ENCODE peak calls at places on chromosome 19, in ten cellular contexts. One of them, this sample, is unnamed.

GRCh38 chr19:23318143-23318542 is 67.9 kb upstream of the ZNF724 start:
- DNase-seq in stimulated activated CD4-positive, alpha-beta T cell treated with anti-CD3 and anti-CD28 coated beads, Interleukin-1b, Interleukin-23, amount 100 ng/mL, for 1 hour: no peak
- DNase-seq in HFFc6: no peak
- DNase-seq in left ventricle myocardium inferior: no peak
- DNase-seq in hypothalamus: no peak
- DNase-seq in IMR-90: peak; percentile 10
- DNase-seq in T-helper 9 cell: no peak
- DNase-seq in KBM-7: no peak
- DNase-seq in cardiac muscle cell: no peak
- DNase-seq in cardiac fibroblast: peak; percentile 35
- DNase-seq in this sample: no peak

GRCh38 chr19:13022111-13022858 is 27.0 kb downstream of the NFIX start:
- DNase-seq in stimulated activated CD4-positive, alpha-beta T cell treated with anti-CD3 and anti-CD28 coated beads, Interleukin-1b, Interleukin-23, amount 100 ng/mL, for 1 hour: no peak
- DNase-seq in HFFc6: peak; percentile 37
- DNase-seq in left ventricle myocardium inferior: peak; percentile 45
- DNase-seq in hypothalamus: no peak
- DNase-seq in IMR-90: peak; percentile 76
- DNase-seq in T-helper 9 cell: no peak
- DNase-seq in KBM-7: peak; percentile 11
- DNase-seq in cardiac muscle cell: no peak
- DNase-seq in cardiac fibroblast: peak; percentile 51
- DNase-seq in this sample: peak; percentile 65

GRCh38 chr19:46380690-46381089 is 32.7 kb downstream of the CCDC8 start:
- DNase-seq in stimulated activated CD4-positive, alpha-beta T cell treated with anti-CD3 and anti-CD28 coated beads, Interleukin-1b, Interleukin-23, amount 100 ng/mL, for 1 hour: no peak
- DNase-seq in HFFc6: no peak
- DNase-seq in left ventricle myocardium inferior: no peak
- DNase-seq in hypothalamus: no peak
- DNase-seq in IMR-90: no peak
- DNase-seq in T-helper 9 cell: no peak
- DNase-seq in KBM-7: no peak
- DNase-seq in cardiac muscle cell: no peak
- DNase-seq in cardiac fibroblast: no peak
- DNase-seq in this sample: no peak

GRCh38 chr19:48728882-48729645 is 9.5 kb upstream of the MAMSTR start:
- DNase-seq in stimulated activated CD4-positive, alpha-beta T cell treated with anti-CD3 and anti-CD28 coated beads, Interleukin-1b, Interleukin-23, amount 100 ng/mL, for 1 hour: no peak
- DNase-seq in HFFc6: no peak
- DNase-seq in left ventricle myocardium inferior: no peak
- DNase-seq in hypothalamus: no peak
- DNase-seq in IMR-90: no peak
- DNase-seq in T-helper 9 cell: no peak
- DNase-seq in KBM-7: no peak
- DNase-seq in cardiac muscle cell: no peak
- DNase-seq in cardiac fibroblast: peak; percentile 20
- DNase-seq in this sample: no peak

GRCh38 chr19:48400018-48400742 is 6.7 kb downstream of the GRIN2D start:
- DNase-seq in stimulated activated CD4-positive, alpha-beta T cell treated with anti-CD3 and anti-CD28 coated beads, Interleukin-1b, Interleukin-23, amount 100 ng/mL, for 1 hour: no peak
- DNase-seq in HFFc6: peak; percentile 77
- DNase-seq in left ventricle myocardium inferior: peak; percentile 53
- DNase-seq in hypothalamus: no peak
- DNase-seq in IMR-90: peak; percentile 55
- DNase-seq in T-helper 9 cell: no peak
- DNase-seq in KBM-7: no peak
- DNase-seq in cardiac muscle cell: peak; percentile 58
- DNase-seq in cardiac fibroblast: peak; percentile 91
- DNase-seq in this sample: no peak

GRCh38 chr19:44645407-44646048 is 1.8 kb downstream of the PVR start:
- DNase-seq in stimulated activated CD4-positive, alpha-beta T cell treated with anti-CD3 and anti-CD28 coated beads, Interleukin-1b, Interleukin-23, amount 100 ng/mL, for 1 hour: no peak
- DNase-seq in HFFc6: no peak
- DNase-seq in left ventricle myocardium inferior: no peak
- DNase-seq in hypothalamus: no peak
- DNase-seq in IMR-90: no peak
- DNase-seq in T-helper 9 cell: no peak
- DNase-seq in KBM-7: peak; percentile 29
- DNase-seq in cardiac muscle cell: no peak
- DNase-seq in cardiac fibroblast: no peak
- DNase-seq in this sample: no peak

GRCh38 chr19:45864629-45865082 is 530 bp downstream of the FOXA3 start:
- DNase-seq in stimulated activated CD4-positive, alpha-beta T cell treated with anti-CD3 and anti-CD28 coated beads, Interleukin-1b, Interleukin-23, amount 100 ng/mL, for 1 hour: no peak
- DNase-seq in HFFc6: no peak
- DNase-seq in left ventricle myocardium inferior: no peak
- DNase-seq in hypothalamus: no peak
- DNase-seq in IMR-90: no peak
- DNase-seq in T-helper 9 cell: no peak
- DNase-seq in KBM-7: no peak
- DNase-seq in cardiac muscle cell: no peak
- DNase-seq in cardiac fibroblast: no peak
- DNase-seq in this sample: no peak

GRCh38 chr19:16274466-16274865 is 50.2 kb upstream of the KLF2 start:
- DNase-seq in stimulated activated CD4-positive, alpha-beta T cell treated with anti-CD3 and anti-CD28 coated beads, Interleukin-1b, Interleukin-23, amount 100 ng/mL, for 1 hour: no peak
- DNase-seq in HFFc6: no peak
- DNase-seq in left ventricle myocardium inferior: no peak
- DNase-seq in hypothalamus: no peak
- DNase-seq in IMR-90: no peak
- DNase-seq in T-helper 9 cell: no peak
- DNase-seq in KBM-7: peak; percentile 87
- DNase-seq in cardiac muscle cell: no peak
- DNase-seq in cardiac fibroblast: peak; percentile 45
- DNase-seq in this sample: no peak

GRCh38 chr19:12198136-12198535 is 35.2 kb downstream of the ZNF136 start:
- DNase-seq in stimulated activated CD4-positive, alpha-beta T cell treated with anti-CD3 and anti-CD28 coated beads, Interleukin-1b, Interleukin-23, amount 100 ng/mL, for 1 hour: no peak
- DNase-seq in HFFc6: no peak
- DNase-seq in left ventricle myocardium inferior: no peak
- DNase-seq in hypothalamus: no peak
- DNase-seq in IMR-90: no peak
- DNase-seq in T-helper 9 cell: no peak
- DNase-seq in KBM-7: no peak
- DNase-seq in cardiac muscle cell: no peak
- DNase-seq in cardiac fibroblast: no peak
- DNase-seq in this sample: no peak

GRCh38 chr19:28686741-28687140 is 526.2 kb downstream of the UQCRFS1 start:
- DNase-seq in stimulated activated CD4-positive, alpha-beta T cell treated with anti-CD3 and anti-CD28 coated beads, Interleukin-1b, Interleukin-23, amount 100 ng/mL, for 1 hour: no peak
- DNase-seq in HFFc6: no peak
- DNase-seq in left ventricle myocardium inferior: no peak
- DNase-seq in hypothalamus: no peak
- DNase-seq in IMR-90: no peak
- DNase-seq in T-helper 9 cell: no peak
- DNase-seq in KBM-7: peak; percentile 75
- DNase-seq in cardiac muscle cell: no peak
- DNase-seq in cardiac fibroblast: no peak
- DNase-seq in this sample: no peak

GRCh38 chr19:17357724-17358123 is 19.4 kb downstream of the PLVAP start:
- DNase-seq in stimulated activated CD4-positive, alpha-beta T cell treated with anti-CD3 and anti-CD28 coated beads, Interleukin-1b, Interleukin-23, amount 100 ng/mL, for 1 hour: no peak
- DNase-seq in HFFc6: no peak
- DNase-seq in left ventricle myocardium inferior: no peak
- DNase-seq in hypothalamus: no peak
- DNase-seq in IMR-90: no peak
- DNase-seq in T-helper 9 cell: no peak
- DNase-seq in KBM-7: no peak
- DNase-seq in cardiac muscle cell: no peak
- DNase-seq in cardiac fibroblast: no peak
- DNase-seq in this sample: no peak

GRCh38 chr19:19651076-19651475 is 7.6 kb upstream of the GMIP start:
- DNase-seq in stimulated activated CD4-positive, alpha-beta T cell treated with anti-CD3 and anti-CD28 coated beads, Interleukin-1b, Interleukin-23, amount 100 ng/mL, for 1 hour: no peak
- DNase-seq in HFFc6: no peak
- DNase-seq in left ventricle myocardium inferior: peak; percentile 59
- DNase-seq in hypothalamus: no peak
- DNase-seq in IMR-90: no peak
- DNase-seq in T-helper 9 cell: no peak
- DNase-seq in KBM-7: no peak
- DNase-seq in cardiac muscle cell: no peak
- DNase-seq in cardiac fibroblast: no peak
- DNase-seq in this sample: peak; percentile 19

GRCh38 chr19:18954094-18954493 is 13.1 kb upstream of the HOMER3 start:
- DNase-seq in stimulated activated CD4-positive, alpha-beta T cell treated with anti-CD3 and anti-CD28 coated beads, Interleukin-1b, Interleukin-23, amount 100 ng/mL, for 1 hour: no peak
- DNase-seq in HFFc6: no peak
- DNase-seq in left ventricle myocardium inferior: no peak
- DNase-seq in hypothalamus: no peak
- DNase-seq in IMR-90: no peak
- DNase-seq in T-helper 9 cell: no peak
- DNase-seq in KBM-7: no peak
- DNase-seq in cardiac muscle cell: no peak
- DNase-seq in cardiac fibroblast: no peak
- DNase-seq in this sample: no peak

GRCh38 chr19:2845107-2845506 is 3.8 kb downstream of the ZNF555 start:
- DNase-seq in stimulated activated CD4-positive, alpha-beta T cell treated with anti-CD3 and anti-CD28 coated beads, Interleukin-1b, Interleukin-23, amount 100 ng/mL, for 1 hour: no peak
- DNase-seq in HFFc6: no peak
- DNase-seq in left ventricle myocardium inferior: no peak
- DNase-seq in hypothalamus: no peak
- DNase-seq in IMR-90: no peak
- DNase-seq in T-helper 9 cell: no peak
- DNase-seq in KBM-7: no peak
- DNase-seq in cardiac muscle cell: no peak
- DNase-seq in cardiac fibroblast: no peak
- DNase-seq in this sample: no peak

GRCh38 chr19:11949201-11949600 is 15.6 kb upstream of the ZNF763 start:
- DNase-seq in stimulated activated CD4-positive, alpha-beta T cell treated with anti-CD3 and anti-CD28 coated beads, Interleukin-1b, Interleukin-23, amount 100 ng/mL, for 1 hour: no peak
- DNase-seq in HFFc6: no peak
- DNase-seq in left ventricle myocardium inferior: no peak
- DNase-seq in hypothalamus: no peak
- DNase-seq in IMR-90: peak; percentile 7
- DNase-seq in T-helper 9 cell: no peak
- DNase-seq in KBM-7: peak; percentile 39
- DNase-seq in cardiac muscle cell: no peak
- DNase-seq in cardiac fibroblast: peak; percentile 26
- DNase-seq in this sample: no peak

GRCh38 chr19:16051254-16052025 is 24.9 kb upstream of the TPM4 start:
- DNase-seq in stimulated activated CD4-positive, alpha-beta T cell treated with anti-CD3 and anti-CD28 coated beads, Interleukin-1b, Interleukin-23, amount 100 ng/mL, for 1 hour: no peak
- DNase-seq in HFFc6: no peak
- DNase-seq in left ventricle myocardium inferior: no peak
- DNase-seq in hypothalamus: no peak
- DNase-seq in IMR-90: no peak
- DNase-seq in T-helper 9 cell: no peak
- DNase-seq in KBM-7: peak; percentile 42
- DNase-seq in cardiac muscle cell: no peak
- DNase-seq in cardiac fibroblast: peak; percentile 56
- DNase-seq in this sample: peak; percentile 33

GRCh38 chr19:44684892-44685847 is 13.8 kb upstream of the CEACAM16 start:
- DNase-seq in stimulated activated CD4-positive, alpha-beta T cell treated with anti-CD3 and anti-CD28 coated beads, Interleukin-1b, Interleukin-23, amount 100 ng/mL, for 1 hour: no peak
- DNase-seq in HFFc6: peak; percentile 96
- DNase-seq in left ventricle myocardium inferior: no peak
- DNase-seq in hypothalamus: no peak
- DNase-seq in IMR-90: peak; percentile 97
- DNase-seq in T-helper 9 cell: no peak
- DNase-seq in KBM-7: no peak
- DNase-seq in cardiac muscle cell: no peak
- DNase-seq in cardiac fibroblast: peak; percentile 90
- DNase-seq in this sample: peak; percentile 56

GRCh38 chr19:52566588-52566987 is 3.5 kb upstream of the ZNF701 start:
- DNase-seq in stimulated activated CD4-positive, alpha-beta T cell treated with anti-CD3 and anti-CD28 coated beads, Interleukin-1b, Interleukin-23, amount 100 ng/mL, for 1 hour: no peak
- DNase-seq in HFFc6: peak; percentile 70
- DNase-seq in left ventricle myocardium inferior: no peak
- DNase-seq in hypothalamus: no peak
- DNase-seq in IMR-90: peak; percentile 84
- DNase-seq in T-helper 9 cell: no peak
- DNase-seq in KBM-7: no peak
- DNase-seq in cardiac muscle cell: no peak
- DNase-seq in cardiac fibroblast: peak; percentile 86
- DNase-seq in this sample: no peak

GRCh38 chr19:16319466-16319865 is 5.2 kb upstream of the KLF2 start:
- DNase-seq in stimulated activated CD4-positive, alpha-beta T cell treated with anti-CD3 and anti-CD28 coated beads, Interleukin-1b, Interleukin-23, amount 100 ng/mL, for 1 hour: no peak
- DNase-seq in HFFc6: no peak
- DNase-seq in left ventricle myocardium inferior: no peak
- DNase-seq in hypothalamus: no peak
- DNase-seq in IMR-90: peak; percentile 49
- DNase-seq in T-helper 9 cell: no peak
- DNase-seq in KBM-7: no peak
- DNase-seq in cardiac muscle cell: no peak
- DNase-seq in cardiac fibroblast: peak; percentile 76
- DNase-seq in this sample: peak; percentile 22

GRCh38 chr19:58575183-58576041 is 2.3 kb upstream of the MZF1 start:
- DNase-seq in stimulated activated CD4-positive, alpha-beta T cell treated with anti-CD3 and anti-CD28 coated beads, Interleukin-1b, Interleukin-23, amount 100 ng/mL, for 1 hour: peak; percentile 55
- DNase-seq in HFFc6: peak; percentile 87
- DNase-seq in left ventricle myocardium inferior: peak; percentile 92
- DNase-seq in hypothalamus: no peak
- DNase-seq in IMR-90: peak; percentile 85
- DNase-seq in T-helper 9 cell: peak; percentile 63
- DNase-seq in KBM-7: peak; percentile 94
- DNase-seq in cardiac muscle cell: peak; percentile 95
- DNase-seq in cardiac fibroblast: peak; percentile 94
- DNase-seq in this sample: peak; percentile 89

GRCh38 chr19:36215276-36216171 is 618 bp downstream of the ZNF146 start:
- DNase-seq in stimulated activated CD4-positive, alpha-beta T cell treated with anti-CD3 and anti-CD28 coated beads, Interleukin-1b, Interleukin-23, amount 100 ng/mL, for 1 hour: no peak
- DNase-seq in HFFc6: no peak
- DNase-seq in left ventricle myocardium inferior: no peak
- DNase-seq in hypothalamus: no peak
- DNase-seq in IMR-90: peak; percentile 62
- DNase-seq in T-helper 9 cell: no peak
- DNase-seq in KBM-7: peak; percentile 20
- DNase-seq in cardiac muscle cell: peak; percentile 17
- DNase-seq in cardiac fibroblast: peak; percentile 63
- DNase-seq in this sample: no peak

GRCh38 chr19:34838753-34839431 is 65.9 kb upstream of the ZNF599 start:
- DNase-seq in stimulated activated CD4-positive, alpha-beta T cell treated with anti-CD3 and anti-CD28 coated beads, Interleukin-1b, Interleukin-23, amount 100 ng/mL, for 1 hour: no peak
- DNase-seq in HFFc6: no peak
- DNase-seq in left ventricle myocardium inferior: no peak
- DNase-seq in hypothalamus: no peak
- DNase-seq in IMR-90: no peak
- DNase-seq in T-helper 9 cell: peak; percentile 9
- DNase-seq in KBM-7: no peak
- DNase-seq in cardiac muscle cell: peak; percentile 55
- DNase-seq in cardiac fibroblast: peak; percentile 5
- DNase-seq in this sample: peak; percentile 63

GRCh38 chr19:29704562-29705558 is 10.2 kb downstream of the C19orf12 start:
- DNase-seq in stimulated activated CD4-positive, alpha-beta T cell treated with anti-CD3 and anti-CD28 coated beads, Interleukin-1b, Interleukin-23, amount 100 ng/mL, for 1 hour: no peak
- DNase-seq in HFFc6: no peak
- DNase-seq in left ventricle myocardium inferior: no peak
- DNase-seq in hypothalamus: no peak
- DNase-seq in IMR-90: no peak
- DNase-seq in T-helper 9 cell: no peak
- DNase-seq in KBM-7: no peak
- DNase-seq in cardiac muscle cell: no peak
- DNase-seq in cardiac fibroblast: no peak
- DNase-seq in this sample: no peak

GRCh38 chr19:49875801-49876421 is 1.2 kb downstream of the AKT1S1 start:
- DNase-seq in stimulated activated CD4-positive, alpha-beta T cell treated with anti-CD3 and anti-CD28 coated beads, Interleukin-1b, Interleukin-23, amount 100 ng/mL, for 1 hour: no peak
- DNase-seq in HFFc6: no peak
- DNase-seq in left ventricle myocardium inferior: peak; percentile 64
- DNase-seq in hypothalamus: peak; percentile 69
- DNase-seq in IMR-90: peak; percentile 29
- DNase-seq in T-helper 9 cell: no peak
- DNase-seq in KBM-7: peak; percentile 71
- DNase-seq in cardiac muscle cell: peak; percentile 68
- DNase-seq in cardiac fibroblast: no peak
- DNase-seq in this sample: peak; percentile 77

GRCh38 chr19:45771331-45771933 is 2.4 kb upstream of the SIX5 start:
- DNase-seq in stimulated activated CD4-positive, alpha-beta T cell treated with anti-CD3 and anti-CD28 coated beads, Interleukin-1b, Interleukin-23, amount 100 ng/mL, for 1 hour: no peak
- DNase-seq in HFFc6: no peak
- DNase-seq in left ventricle myocardium inferior: no peak
- DNase-seq in hypothalamus: no peak
- DNase-seq in IMR-90: no peak
- DNase-seq in T-helper 9 cell: no peak
- DNase-seq in KBM-7: no peak
- DNase-seq in cardiac muscle cell: no peak
- DNase-seq in cardiac fibroblast: no peak
- DNase-seq in this sample: no peak

GRCh38 chr19:32675720-32676185 is at the start of gene RGS9BP:
- DNase-seq in stimulated activated CD4-positive, alpha-beta T cell treated with anti-CD3 and anti-CD28 coated beads, Interleukin-1b, Interleukin-23, amount 100 ng/mL, for 1 hour: no peak
- DNase-seq in HFFc6: peak; percentile 55
- DNase-seq in left ventricle myocardium inferior: peak; percentile 89
- DNase-seq in hypothalamus: no peak
- DNase-seq in IMR-90: peak; percentile 59
- DNase-seq in T-helper 9 cell: peak; percentile 59
- DNase-seq in KBM-7: peak; percentile 70
- DNase-seq in cardiac muscle cell: peak; percentile 72
- DNase-seq in cardiac fibroblast: peak; percentile 68
- DNase-seq in this sample: peak; percentile 86

GRCh38 chr19:33515921-33516320 is 5.7 kb downstream of the PEPD start:
- DNase-seq in stimulated activated CD4-positive, alpha-beta T cell treated with anti-CD3 and anti-CD28 coated beads, Interleukin-1b, Interleukin-23, amount 100 ng/mL, for 1 hour: no peak
- DNase-seq in HFFc6: no peak
- DNase-seq in left ventricle myocardium inferior: no peak
- DNase-seq in hypothalamus: no peak
- DNase-seq in IMR-90: no peak
- DNase-seq in T-helper 9 cell: no peak
- DNase-seq in KBM-7: no peak
- DNase-seq in cardiac muscle cell: no peak
- DNase-seq in cardiac fibroblast: no peak
- DNase-seq in this sample: no peak

GRCh38 chr19:48053856-48054255 is 10.0 kb upstream of the CABP5 start:
- DNase-seq in stimulated activated CD4-positive, alpha-beta T cell treated with anti-CD3 and anti-CD28 coated beads, Interleukin-1b, Interleukin-23, amount 100 ng/mL, for 1 hour: no peak
- DNase-seq in HFFc6: peak; percentile 11
- DNase-seq in left ventricle myocardium inferior: no peak
- DNase-seq in hypothalamus: no peak
- DNase-seq in IMR-90: no peak
- DNase-seq in T-helper 9 cell: no peak
- DNase-seq in KBM-7: no peak
- DNase-seq in cardiac muscle cell: no peak
- DNase-seq in cardiac fibroblast: no peak
- DNase-seq in this sample: no peak